ENCODE peak calls at places on chromosomes 16 and 17, in four cellular contexts. One of them, this sample, is unnamed.

GRCh38 chr16:83714286-83714685 is 93.5 kb upstream of the HSBP1 start:
- DNase-seq in GM12878: no peak
- DNase-seq in HepG2: no peak
- DNase-seq in K562: no peak
- DNase-seq in this sample: no peak

GRCh38 chr17:49739662-49740271 is 24.2 kb downstream of the FAM117A start:
- DNase-seq in GM12878: no peak
- DNase-seq in HepG2: peak
- DNase-seq in K562: peak
- DNase-seq in this sample: no peak

GRCh38 chr16:73232555-73233422 is 184.9 kb upstream of the ZFHX3 start:
- DNase-seq in GM12878: no peak
- DNase-seq in K562: no peak
- DNase-seq in HepG2: peak
- DNase-seq in this sample: peak

GRCh38 chr17:78484300-78485159 is 92.7 kb downstream of the DNAH17 start:
- DNase-seq in K562: peak
- DNase-seq in HepG2: no peak
- DNase-seq in GM12878: no peak
- DNase-seq in this sample: no peak

GRCh38 chr17:62652251-62653001 is 25.0 kb downstream of the MRC2 start:
- DNase-seq in K562: no peak
- DNase-seq in GM12878: no peak
- DNase-seq in HepG2: no peak
- DNase-seq in this sample: peak

GRCh38 chr16:71501562-71501961 is 12.4 kb upstream of the ZNF19 start:
- DNase-seq in K562: no peak
- DNase-seq in GM12878: no peak
- DNase-seq in HepG2: no peak
- DNase-seq in this sample: no peak

GRCh38 chr16:83937922-83938875 is 14.8 kb upstream of the OSGIN1 start:
- DNase-seq in K562: no peak
- DNase-seq in HepG2: peak
- DNase-seq in GM12878: no peak
- DNase-seq in this sample: no peak

GRCh38 chr17:28895794-28896447 is 1.6 kb downstream of the FLOT2 start:
- DNase-seq in K562: no peak
- DNase-seq in GM12878: no peak
- DNase-seq in HepG2: no peak
- DNase-seq in this sample: no peak

GRCh38 chr17:14205992-14206461 is 30.6 kb downstream of the CDRT15 start:
- DNase-seq in HepG2: no peak
- DNase-seq in K562: no peak
- DNase-seq in GM12878: no peak
- DNase-seq in this sample: no peak

GRCh38 chr16:23182675-23183485 is at the start of gene SCNN1G:
- DNase-seq in HepG2: no peak
- DNase-seq in GM12878: no peak
- DNase-seq in K562: no peak
- DNase-seq in this sample: peak

GRCh38 chr17:48299760-48300159 is 130.3 kb downstream of the SKAP1 start:
- DNase-seq in HepG2: no peak
- DNase-seq in GM12878: peak
- DNase-seq in K562: no peak
- DNase-seq in this sample: no peak

GRCh38 chr17:68568581-68568980 is 32.6 kb downstream of the FAM20A start:
- DNase-seq in HepG2: no peak
- DNase-seq in K562: no peak
- DNase-seq in GM12878: no peak
- DNase-seq in this sample: no peak

GRCh38 chr17:2688351-2689342 is 22.9 kb downstream of the CLUH start:
- DNase-seq in HepG2: peak
- DNase-seq in K562: no peak
- DNase-seq in GM12878: no peak
- DNase-seq in this sample: peak

GRCh38 chr17:45389354-45389753 is 43.3 kb downstream of the ARHGAP27 start:
- DNase-seq in K562: no peak
- DNase-seq in GM12878: no peak
- DNase-seq in HepG2: no peak
- DNase-seq in this sample: no peak

GRCh38 chr17:75271955-75272847 is 1.2 kb upstream of the MIF4GD start:
- DNase-seq in GM12878: no peak
- DNase-seq in HepG2: no peak
- DNase-seq in K562: peak
- DNase-seq in this sample: no peak

GRCh38 chr16:30710971-30711370 is 12.0 kb downstream of the SRCAP start:
- DNase-seq in GM12878: no peak
- DNase-seq in HepG2: no peak
- DNase-seq in K562: no peak
- DNase-seq in this sample: no peak

GRCh38 chr17:78674156-78674555 is 97.0 kb upstream of the DNAH17 start:
- DNase-seq in K562: no peak
- DNase-seq in GM12878: no peak
- DNase-seq in HepG2: no peak
- DNase-seq in this sample: no peak

DNA sequence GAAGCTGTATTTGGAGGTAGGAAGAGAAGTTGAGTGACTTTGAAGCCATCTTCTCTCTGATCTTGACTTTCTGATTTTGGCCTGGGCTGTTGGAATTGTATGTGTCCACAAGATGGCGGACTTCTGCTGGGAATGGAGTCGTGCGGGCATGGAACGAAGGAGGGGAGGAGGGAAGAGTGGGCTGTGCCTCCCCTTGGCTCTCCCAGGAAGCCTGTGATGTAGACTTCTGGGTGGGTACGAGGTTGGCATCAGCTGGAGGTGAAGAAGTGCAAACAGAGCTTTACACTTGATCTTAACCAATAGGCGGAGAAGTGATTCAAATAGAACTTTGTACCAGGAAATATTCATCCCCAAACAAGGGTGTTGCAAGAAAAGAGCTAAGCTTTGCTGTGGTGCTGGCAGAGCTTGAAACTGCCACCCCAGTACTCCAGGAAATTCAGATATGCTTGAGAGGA is 7.4 kb upstream of the TMEM220 start:
- DNase-seq in HepG2: peak
- DNase-seq in K562: peak
- DNase-seq in GM12878: no peak
- DNase-seq in this sample: peak
- TF ChIP-seq FOXM1 in HepG2: no peak
- TF ChIP-seq FOXM1 in K562: no peak
- TF ChIP-seq FOXM1 in GM12878: no peak
- TF ChIP-seq FOXM1 in this sample: no peak

GRCh38 chr16:87445486-87445885 is 47.3 kb downstream of the ZCCHC14 start:
- DNase-seq in HepG2: no peak
- DNase-seq in GM12878: no peak
- DNase-seq in K562: no peak
- DNase-seq in this sample: no peak
- TF ChIP-seq BHLHE40 in HepG2: no peak
- TF ChIP-seq BHLHE40 in GM12878: no peak
- TF ChIP-seq BHLHE40 in K562: no peak
- TF ChIP-seq BHLHE40 in this sample: no peak

DNA sequence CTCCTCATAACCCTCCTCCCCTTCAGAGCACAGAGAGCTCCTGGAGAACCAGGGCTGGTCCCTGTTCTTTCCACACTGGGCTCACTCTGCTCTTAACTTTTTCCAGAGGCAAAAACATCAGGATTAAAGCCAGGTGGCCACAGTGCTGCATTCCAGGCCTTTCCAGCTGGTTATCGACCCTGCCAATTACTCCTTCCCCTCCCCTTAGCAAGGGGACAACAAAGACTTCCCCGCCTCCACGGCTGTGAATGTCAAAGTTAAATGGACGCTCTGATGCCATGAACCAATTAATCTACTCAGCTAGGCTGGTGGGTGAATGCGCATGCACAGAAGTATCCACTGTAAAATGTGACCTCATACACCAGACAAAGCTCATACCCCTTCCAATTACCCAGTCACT is 23.1 kb downstream of the ACLY start:
- DNase-seq in GM12878: no peak
- DNase-seq in K562: no peak
- DNase-seq in HepG2: no peak
- DNase-seq in this sample: no peak
- TF ChIP-seq SP1 in GM12878: no peak
- TF ChIP-seq SP1 in K562: no peak
- TF ChIP-seq SP1 in HepG2: no peak
- TF ChIP-seq SP1 in this sample: no peak

GRCh38 chr16:583815-584591 is 5.9 kb upstream of the RAB40C start:
- DNase-seq in HepG2: no peak
- DNase-seq in GM12878: no peak
- DNase-seq in K562: no peak
- DNase-seq in this sample: no peak
- TF ChIP-seq FOXM1 in HepG2: no peak
- TF ChIP-seq FOXM1 in GM12878: no peak
- TF ChIP-seq FOXM1 in K562: no peak
- TF ChIP-seq FOXM1 in this sample: no peak

GRCh38 chr16:14501331-14502255 is 128.5 kb downstream of the PARN start:
- DNase-seq in GM12878: peak
- DNase-seq in K562: peak
- DNase-seq in HepG2: peak
- DNase-seq in this sample: peak
- TF ChIP-seq BHLHE40 in GM12878: peak
- TF ChIP-seq BHLHE40 in K562: peak
- TF ChIP-seq BHLHE40 in HepG2: peak
- TF ChIP-seq BHLHE40 in this sample: no peak

GRCh38 chr17:72126575-72127486 is 6.0 kb downstream of the SOX9 start:
- DNase-seq in HepG2: peak
- DNase-seq in GM12878: no peak
- DNase-seq in K562: no peak
- DNase-seq in this sample: peak
- TF ChIP-seq SP1 in HepG2: no peak
- TF ChIP-seq SP1 in GM12878: no peak
- TF ChIP-seq SP1 in K562: no peak
- TF ChIP-seq SP1 in this sample: no peak

DNA sequence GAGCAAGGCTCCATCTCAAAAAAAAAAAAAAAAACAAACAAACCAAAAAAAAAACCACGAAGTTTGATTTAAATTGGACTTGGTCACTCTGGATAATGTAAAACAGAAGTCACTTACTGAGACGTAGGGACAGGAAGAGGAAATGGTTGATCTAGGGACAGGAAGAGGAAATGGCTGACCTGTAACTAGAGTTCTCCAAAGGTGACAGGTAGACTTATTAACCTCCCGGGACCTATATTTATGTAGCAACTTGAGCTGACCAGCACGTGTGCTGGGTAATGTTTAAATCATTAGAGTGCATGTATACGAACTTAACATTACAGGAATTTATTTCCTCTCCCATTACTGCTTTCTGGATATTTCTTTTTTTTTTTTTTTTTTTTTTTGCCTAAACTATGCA is 81.5 kb upstream of the DHX40 start:
- DNase-seq in HepG2: no peak
- DNase-seq in GM12878: no peak
- DNase-seq in K562: no peak
- DNase-seq in this sample: no peak
- TF ChIP-seq FOXM1 in HepG2: no peak
- TF ChIP-seq FOXM1 in GM12878: no peak
- TF ChIP-seq FOXM1 in K562: no peak
- TF ChIP-seq FOXM1 in this sample: no peak

This sample was measured in HEK293T.